ENCODE peak calls at places on chromosomes 5 and 9, in six cellular contexts. One of them, this sample, is unnamed.

GRCh38 chr5:134420326-134420725 is 8.6 kb upstream of the CDKN2AIPNL start:
- DNase-seq in A549: peak
- DNase-seq in heart left ventricle: no peak
- DNase-seq in ovary: no peak
- DNase-seq in K562: no peak
- DNase-seq in right lobe of liver: no peak
- DNase-seq in this sample: no peak

GRCh38 chr9:127679506-127679905 is 27.3 kb upstream of the CFAP157 start:
- DNase-seq in heart left ventricle: no peak
- DNase-seq in ovary: no peak
- DNase-seq in right lobe of liver: no peak
- DNase-seq in A549: no peak
- DNase-seq in K562: no peak
- DNase-seq in this sample: no peak

GRCh38 chr9:124272979-124273378 is 15.2 kb downstream of the NEK6 start:
- DNase-seq in heart left ventricle: no peak
- DNase-seq in K562: no peak
- DNase-seq in A549: no peak
- DNase-seq in right lobe of liver: no peak
- DNase-seq in ovary: no peak
- DNase-seq in this sample: no peak

GRCh38 chr5:162699361-162699760 is 631.8 kb downstream of the GABRG2 start:
- DNase-seq in ovary: no peak
- DNase-seq in right lobe of liver: no peak
- DNase-seq in heart left ventricle: no peak
- DNase-seq in A549: no peak
- DNase-seq in K562: no peak
- DNase-seq in this sample: no peak

GRCh38 chr5:177467436-177467835 is 6.0 kb downstream of the DBN1 start:
- DNase-seq in ovary: no peak
- DNase-seq in K562: no peak
- DNase-seq in A549: no peak
- DNase-seq in right lobe of liver: no peak
- DNase-seq in heart left ventricle: no peak
- DNase-seq in this sample: no peak

GRCh38 chr5:87048156-87048555 is 219.5 kb upstream of the RASA1 start:
- DNase-seq in right lobe of liver: no peak
- DNase-seq in heart left ventricle: no peak
- DNase-seq in A549: peak
- DNase-seq in ovary: no peak
- DNase-seq in K562: no peak
- DNase-seq in this sample: no peak

GRCh38 chr9:115291841-115292240 is 173.9 kb upstream of the TNC start:
- DNase-seq in K562: no peak
- DNase-seq in ovary: no peak
- DNase-seq in A549: no peak
- DNase-seq in heart left ventricle: no peak
- DNase-seq in right lobe of liver: no peak
- DNase-seq in this sample: no peak

GRCh38 chr5:177300236-177300880 is 3.2 kb downstream of the RAB24 start:
- DNase-seq in heart left ventricle: peak
- DNase-seq in K562: peak
- DNase-seq in ovary: peak
- DNase-seq in right lobe of liver: peak
- DNase-seq in A549: no peak
- DNase-seq in this sample: peak

GRCh38 chr5:68683632-68684035 is 410.2 kb upstream of the SLC30A5 start:
- DNase-seq in heart left ventricle: no peak
- DNase-seq in K562: no peak
- DNase-seq in A549: peak
- DNase-seq in right lobe of liver: no peak
- DNase-seq in ovary: no peak
- DNase-seq in this sample: peak

GRCh38 chr9:16515879-16516289 is 354.6 kb downstream of the BNC2 start:
- DNase-seq in heart left ventricle: no peak
- DNase-seq in A549: peak
- DNase-seq in right lobe of liver: no peak
- DNase-seq in K562: no peak
- DNase-seq in ovary: peak
- DNase-seq in this sample: peak

GRCh38 chr9:92603990-92604389 is 65.9 kb downstream of the IPPK start:
- DNase-seq in heart left ventricle: no peak
- DNase-seq in K562: no peak
- DNase-seq in ovary: no peak
- DNase-seq in A549: no peak
- DNase-seq in right lobe of liver: no peak
- DNase-seq in this sample: no peak

GRCh38 chr5:25570067-25570583 is 925.3 kb upstream of the CDH10 start:
- DNase-seq in ovary: no peak
- DNase-seq in heart left ventricle: no peak
- DNase-seq in K562: no peak
- DNase-seq in A549: no peak
- DNase-seq in right lobe of liver: no peak
- DNase-seq in this sample: no peak

GRCh38 chr5:171308453-171309275 is at the start of gene TLX3:
- DNase-seq in K562: no peak
- DNase-seq in ovary: no peak
- DNase-seq in A549: no peak
- DNase-seq in heart left ventricle: no peak
- DNase-seq in right lobe of liver: no peak
- DNase-seq in this sample: no peak

GRCh38 chr5:15550502-15551115 is 50.6 kb downstream of the FBXL7 start:
- DNase-seq in heart left ventricle: no peak
- DNase-seq in A549: no peak
- DNase-seq in right lobe of liver: no peak
- DNase-seq in ovary: no peak
- DNase-seq in K562: no peak
- DNase-seq in this sample: no peak

GRCh38 chr9:130847306-130848217 is 12.5 kb downstream of the ABL1 start:
- DNase-seq in right lobe of liver: no peak
- DNase-seq in A549: peak
- DNase-seq in ovary: peak
- DNase-seq in heart left ventricle: peak
- DNase-seq in K562: no peak
- DNase-seq in this sample: peak

GRCh38 chr5:176578391-176578808 is 29.3 kb downstream of the CDHR2 start:
- DNase-seq in right lobe of liver: no peak
- DNase-seq in A549: peak
- DNase-seq in ovary: no peak
- DNase-seq in heart left ventricle: no peak
- DNase-seq in K562: peak
- DNase-seq in this sample: peak

GRCh38 chr9:4494806-4495205 is 4.5 kb downstream of the SLC1A1 start:
- DNase-seq in heart left ventricle: no peak
- DNase-seq in K562: no peak
- DNase-seq in right lobe of liver: no peak
- DNase-seq in A549: no peak
- DNase-seq in ovary: no peak
- DNase-seq in this sample: no peak

GRCh38 chr5:63398346-63398745 is 563.9 kb downstream of the HTR1A start:
- DNase-seq in K562: no peak
- DNase-seq in ovary: no peak
- DNase-seq in heart left ventricle: no peak
- DNase-seq in right lobe of liver: no peak
- DNase-seq in A549: no peak
- DNase-seq in this sample: no peak

GRCh38 chr5:176388003-176388340 is 426 bp downstream of the NOP16 start:
- DNase-seq in A549: peak
- DNase-seq in ovary: no peak
- DNase-seq in heart left ventricle: no peak
- DNase-seq in K562: peak
- DNase-seq in right lobe of liver: no peak
- DNase-seq in this sample: no peak

GRCh38 chr9:129464972-129465833 is 155.7 kb downstream of the C9orf50 start:
- DNase-seq in right lobe of liver: no peak
- DNase-seq in ovary: peak
- DNase-seq in A549: no peak
- DNase-seq in heart left ventricle: peak
- DNase-seq in K562: no peak
- DNase-seq in this sample: no peak

GRCh38 chr5:56100429-56101176 is 105.8 kb upstream of the IL6ST start:
- DNase-seq in A549: no peak
- DNase-seq in heart left ventricle: no peak
- DNase-seq in right lobe of liver: no peak
- DNase-seq in K562: no peak
- DNase-seq in ovary: no peak
- DNase-seq in this sample: no peak

GRCh38 chr5:156913719-156914370 is 49.2 kb downstream of the TIMD4 start:
- DNase-seq in right lobe of liver: no peak
- DNase-seq in heart left ventricle: no peak
- DNase-seq in A549: no peak
- DNase-seq in K562: no peak
- DNase-seq in ovary: no peak
- DNase-seq in this sample: no peak

GRCh38 chr9:81841326-81841725 is 86.9 kb upstream of the SPATA31D4 start:
- DNase-seq in right lobe of liver: no peak
- DNase-seq in heart left ventricle: no peak
- DNase-seq in ovary: no peak
- DNase-seq in K562: no peak
- DNase-seq in A549: no peak
- DNase-seq in this sample: no peak

GRCh38 chr5:65121880-65122436 is 353.2 kb downstream of the CWC27 start:
- DNase-seq in ovary: no peak
- DNase-seq in A549: no peak
- DNase-seq in K562: peak
- DNase-seq in heart left ventricle: no peak
- DNase-seq in right lobe of liver: no peak
- DNase-seq in this sample: no peak

GRCh38 chr5:122263352-122264030 is 48.5 kb upstream of the SNCAIP start:
- DNase-seq in A549: no peak
- DNase-seq in heart left ventricle: no peak
- DNase-seq in ovary: no peak
- DNase-seq in K562: no peak
- DNase-seq in right lobe of liver: no peak
- DNase-seq in this sample: no peak

GRCh38 chr9:11194249-11194648 is 581.4 kb upstream of the PTPRD start:
- DNase-seq in A549: no peak
- DNase-seq in ovary: no peak
- DNase-seq in heart left ventricle: no peak
- DNase-seq in K562: no peak
- DNase-seq in right lobe of liver: no peak
- DNase-seq in this sample: no peak

DNA sequence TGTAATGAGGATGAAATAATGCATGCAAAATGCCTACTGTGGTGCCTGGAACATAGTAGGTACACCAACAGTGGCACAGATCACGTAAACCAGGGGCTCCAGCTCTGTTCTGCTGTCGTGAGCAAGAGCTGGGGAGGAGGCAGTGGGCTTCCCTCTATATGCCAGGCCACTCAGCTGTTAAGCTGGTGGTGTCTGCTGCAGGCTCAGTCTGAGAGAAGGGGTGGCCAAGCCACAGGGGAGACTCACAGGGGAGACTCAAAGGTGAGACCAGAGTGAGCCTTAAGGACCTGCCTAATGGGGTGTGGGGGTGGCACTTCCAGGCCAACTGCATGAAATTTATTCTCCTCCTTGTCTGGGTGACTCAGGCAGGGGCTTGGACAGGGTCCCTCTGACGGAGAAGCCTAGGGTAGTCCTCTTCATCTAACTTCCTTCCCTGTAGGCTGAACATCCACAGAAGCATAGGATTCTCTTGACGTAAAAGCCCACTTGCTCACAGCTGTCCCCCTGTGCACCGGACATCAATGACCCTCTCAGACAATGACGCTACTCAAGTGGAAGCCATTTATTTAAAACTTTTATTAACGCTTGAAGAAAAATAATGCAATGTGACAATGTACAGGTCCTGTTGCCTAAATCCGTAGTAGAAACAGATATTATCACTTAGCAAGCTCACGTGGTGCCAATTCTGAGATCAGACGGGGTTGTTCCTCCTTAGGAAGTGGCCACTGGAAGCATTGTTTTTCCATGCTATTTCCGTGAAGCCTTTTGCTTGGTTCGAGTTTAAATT is 13.9 kb downstream of the STC2 start:
- DNase-seq in heart left ventricle: no peak
- DNase-seq in K562: no peak
- DNase-seq in ovary: no peak
- DNase-seq in right lobe of liver: no peak
- DNase-seq in A549: no peak
- DNase-seq in this sample: peak
- TF ChIP-seq POLR2A in heart left ventricle: no peak
- TF ChIP-seq POLR2A in K562: no peak
- TF ChIP-seq POLR2A in ovary: no peak
- TF ChIP-seq POLR2A in right lobe of liver: no peak
- TF ChIP-seq POLR2A in A549: no peak
- TF ChIP-seq POLR2A in this sample: no peak

GRCh38 chr9:137294091-137294683 is 7.9 kb downstream of the NRARP start:
- DNase-seq in ovary: peak
- DNase-seq in K562: peak
- DNase-seq in heart left ventricle: peak
- DNase-seq in A549: peak
- DNase-seq in right lobe of liver: no peak
- DNase-seq in this sample: no peak
- TF ChIP-seq POLR2A in ovary: no peak
- TF ChIP-seq POLR2A in K562: no peak
- TF ChIP-seq POLR2A in heart left ventricle: no peak
- TF ChIP-seq POLR2A in A549: no peak
- TF ChIP-seq POLR2A in right lobe of liver: no peak
- TF ChIP-seq POLR2A in this sample: no peak

DNA sequence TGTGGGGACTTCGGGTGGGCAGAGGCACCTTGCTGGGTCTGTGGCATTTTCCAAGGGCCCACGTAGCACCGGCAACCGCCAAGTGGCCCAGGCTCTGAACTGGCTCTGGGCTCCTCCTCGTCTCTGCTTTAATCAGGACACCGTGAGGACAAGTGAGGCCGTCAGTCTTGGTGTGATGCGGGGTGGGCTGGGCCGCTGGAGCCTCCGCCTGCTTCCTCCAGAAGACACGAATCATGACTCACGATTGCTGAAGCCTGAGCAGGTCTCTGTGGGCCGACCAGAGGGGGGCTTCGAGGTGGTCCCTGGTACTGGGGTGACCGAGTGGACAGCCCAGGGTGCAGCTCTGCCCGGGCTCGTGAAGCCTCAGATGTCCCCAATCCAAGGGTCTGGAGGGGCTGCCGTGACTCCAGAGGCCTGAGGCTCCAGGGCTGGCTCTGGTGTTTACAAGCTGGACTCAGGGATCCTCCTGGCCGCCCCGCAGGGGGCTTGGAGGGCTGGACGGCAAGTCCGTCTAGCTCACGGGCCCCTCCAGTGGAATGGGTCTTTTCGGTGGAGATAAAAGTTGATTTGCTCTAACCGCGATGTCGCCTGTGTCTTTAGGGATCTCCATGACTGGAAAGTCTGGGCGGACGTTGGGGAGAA is 5.8 kb downstream of the DPP7 start:
- DNase-seq in heart left ventricle: no peak
- DNase-seq in K562: no peak
- DNase-seq in right lobe of liver: no peak
- DNase-seq in A549: no peak
- DNase-seq in ovary: no peak
- DNase-seq in this sample: no peak
- TF ChIP-seq POLR2A in heart left ventricle: no peak
- TF ChIP-seq POLR2A in K562: peak
- TF ChIP-seq POLR2A in right lobe of liver: no peak
- TF ChIP-seq POLR2A in A549: no peak
- TF ChIP-seq POLR2A in ovary: no peak
- TF ChIP-seq POLR2A in this sample: no peak

DNA sequence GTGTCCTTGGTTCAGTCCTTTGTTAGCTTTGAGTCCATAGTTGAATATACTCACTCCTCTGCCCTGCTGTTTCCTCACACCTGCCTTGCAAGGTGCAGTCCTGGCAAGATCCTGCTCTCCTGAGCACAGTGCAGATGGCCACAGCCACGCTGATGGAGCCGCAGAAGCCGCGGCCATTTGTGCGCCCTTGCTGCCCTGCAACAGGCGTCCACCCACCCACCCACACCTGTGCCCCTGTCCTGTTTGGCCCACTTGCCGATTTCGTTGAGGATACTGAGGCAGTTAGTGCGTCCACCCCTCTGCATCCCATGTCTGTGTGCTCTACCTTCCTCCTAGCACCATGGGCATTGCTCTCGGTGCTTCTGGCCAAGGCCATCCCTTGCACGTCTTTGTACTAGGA is 51.1 kb upstream of the LRRTM2 start:
- DNase-seq in A549: no peak
- DNase-seq in right lobe of liver: no peak
- DNase-seq in heart left ventricle: no peak
- DNase-seq in ovary: no peak
- DNase-seq in K562: no peak
- DNase-seq in this sample: no peak
- TF ChIP-seq POLR2A in A549: no peak
- TF ChIP-seq POLR2A in right lobe of liver: no peak
- TF ChIP-seq POLR2A in heart left ventricle: no peak
- TF ChIP-seq POLR2A in ovary: no peak
- TF ChIP-seq POLR2A in K562: no peak
- TF ChIP-seq POLR2A in this sample: no peak

This sample was measured in adrenal gland.